ENCODE peak calls at places on chromosome 11, in four cellular contexts. A is HepG2, Q is sigmoid colon, B is uterus. P is an unnamed sample.

GRCh38 chr11:282171-282570 is 4.0 kb downstream of the NLRP6 start:
- DNase-seq in A (no peak), Q (peak; percentile 56), B (peak; percentile 6), P (no peak)

GRCh38 chr11:128476031-128476430 is 111.3 kb downstream of the ETS1 start:
- DNase-seq in A (no peak), Q (no peak), B (no peak), P (no peak)

GRCh38 chr11:72306186-72306585 is 62.2 kb upstream of the PHOX2A start:
- DNase-seq in A (no peak), Q (no peak), B (no peak), P (no peak)

GRCh38 chr11:8087756-8088155 is 6.7 kb downstream of the TUB start:
- DNase-seq in A (no peak), Q (peak; percentile 34), B (no peak), P (no peak)

GRCh38 chr11:107598225-107599139 is 7.5 kb downstream of the ELMOD1 start:
- DNase-seq in A (no peak), Q (no peak), B (no peak), P (no peak)

GRCh38 chr11:24636291-24636629 is 139.4 kb downstream of the LUZP2 start:
- DNase-seq in A (no peak), Q (no peak), B (no peak), P (no peak)

GRCh38 chr11:95697614-95698408 is 91.8 kb downstream of the FAM76B start:
- DNase-seq in A (no peak), Q (no peak), B (no peak), P (no peak)

GRCh38 chr11:109547356-109548027 is 125.5 kb downstream of the C11orf87 start:
- DNase-seq in A (no peak), Q (no peak), B (no peak), P (no peak)

DNA sequence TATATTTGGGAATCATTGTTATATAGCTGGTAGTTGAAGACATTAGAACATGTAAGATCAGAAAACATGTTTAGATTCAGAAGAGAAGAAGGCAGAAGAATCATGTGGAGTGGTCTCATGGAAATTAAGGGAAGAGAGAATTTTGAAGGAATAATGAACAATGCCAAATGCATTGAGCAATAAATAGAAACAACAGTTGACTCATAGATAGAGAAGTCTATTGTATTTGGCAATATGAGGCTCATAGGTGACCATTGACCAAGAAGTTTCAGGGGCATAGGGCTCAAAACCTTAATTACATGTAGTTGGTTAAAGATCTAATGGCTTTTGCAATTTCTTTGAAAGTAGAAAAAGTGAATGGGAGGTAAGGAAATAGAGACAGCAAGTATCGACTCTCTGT is 123.9 kb downstream of the PAX6 start:
- DNase-seq in A (no peak), Q (no peak), B (no peak), P (no peak)
- H3K36me3 ChIP-seq in A (no peaks in the 10 kb centered on the region), Q (no peaks in the 10 kb centered on the region), B (peaks cover 3% of the 10 kb centered on the region), P (no peaks in the 10 kb centered on the region)

GRCh38 chr11:57513446-57513795 is 2.1 kb downstream of the SLC43A1 start:
- DNase-seq in A (no peak), Q (no peak), B (no peak), P (no peak)
- H3K4me3 ChIP-seq in A (peak overlapping the region; percentile 76), Q (no peak overlapping the region), B (no peak overlapping the region), P (no peak overlapping the region)

DNA sequence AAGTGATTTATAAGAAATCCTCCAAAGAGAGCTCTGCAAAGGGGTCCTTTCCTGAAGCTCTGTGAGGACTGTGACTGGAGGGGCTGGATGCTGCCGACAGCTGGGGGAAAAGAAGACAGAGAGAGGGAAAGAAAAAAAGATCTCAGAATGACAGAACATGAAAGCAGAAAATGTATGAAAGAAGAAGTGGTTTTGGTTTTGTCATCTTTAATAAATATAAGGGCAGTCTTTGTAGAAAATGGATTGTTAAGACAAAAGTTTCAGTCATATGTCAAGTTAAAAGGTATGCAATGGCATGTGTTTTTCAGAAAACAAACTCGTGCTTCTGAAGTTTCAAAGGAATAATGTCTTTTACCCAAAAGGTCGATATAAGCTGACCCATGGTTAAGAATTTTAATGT is 105.5 kb downstream of the CCDC83 start:
- DNase-seq in A (no peak), Q (no peak), B (no peak), P (no peak)
- H3K36me3 ChIP-seq in A (peaks cover 12% of the 10 kb centered on the region), Q (no peaks in the 10 kb centered on the region), B (no peaks in the 10 kb centered on the region), P (peaks cover 36% of the 10 kb centered on the region)

DNA sequence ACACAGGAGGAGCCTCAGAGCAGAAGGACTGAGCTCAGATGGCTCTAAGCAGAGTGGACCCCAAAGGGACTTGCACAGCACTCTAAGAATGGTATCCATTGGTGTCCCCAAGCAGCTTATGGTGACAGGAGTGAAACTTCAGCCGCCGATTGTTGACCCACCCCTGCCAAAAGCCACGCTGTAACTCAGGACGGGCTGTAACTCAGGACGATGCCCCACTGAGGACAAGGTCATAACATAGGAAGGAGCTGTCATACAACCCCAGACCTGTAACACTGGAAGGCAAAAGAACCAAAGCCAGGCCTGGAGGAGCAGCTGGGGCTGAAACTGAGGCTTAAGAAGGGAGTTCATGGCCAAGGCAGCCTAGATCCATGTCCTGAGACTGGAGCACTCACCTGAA is 14.2 kb downstream of the CD59 start:
- DNase-seq in A (no peak), Q (no peak), B (no peak), P (no peak)
- H3K4me3 ChIP-seq in A (no peak overlapping the region), Q (no peak overlapping the region), B (no peak overlapping the region), P (no peak overlapping the region)

DNA sequence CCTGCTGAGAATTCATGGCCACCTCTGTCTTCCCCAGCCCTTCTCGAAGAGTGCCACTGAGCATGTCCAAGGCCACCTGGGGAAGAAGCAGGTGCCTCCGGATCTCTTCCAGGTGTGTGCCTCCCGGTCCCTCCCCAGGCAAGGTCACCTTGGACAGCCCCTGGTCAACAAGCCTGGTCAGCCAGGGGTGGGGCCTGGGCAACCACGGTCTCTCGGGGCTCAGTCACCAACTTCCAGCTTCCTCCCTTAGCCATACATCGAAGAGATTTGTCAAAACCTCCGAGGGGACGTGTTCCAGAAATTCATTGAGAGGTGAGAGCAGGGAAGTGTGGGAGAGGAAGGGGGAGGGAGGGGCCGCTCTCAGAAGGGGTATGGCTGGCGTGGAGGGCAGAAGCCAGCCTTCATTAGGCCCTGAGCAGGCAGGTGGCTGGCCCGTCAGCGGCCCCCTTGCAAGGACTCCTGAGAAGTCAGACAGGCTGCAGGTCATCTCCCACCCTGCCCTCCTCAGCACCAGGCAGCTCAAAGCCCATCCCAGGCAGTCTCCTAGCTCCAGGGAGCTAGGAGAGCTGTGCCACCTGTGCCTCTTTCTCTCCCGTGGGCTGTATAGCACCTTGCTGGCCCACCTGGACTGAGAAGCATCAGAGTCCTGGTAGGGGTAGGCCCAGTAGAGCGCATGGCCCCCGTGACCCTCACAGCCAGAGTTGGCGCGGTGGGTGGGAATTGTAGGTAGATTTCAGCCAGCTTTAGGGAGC is 9.3 kb upstream of the ANKRD13D start:
- DNase-seq in A (no peak), Q (peak; percentile 63), B (no peak), P (no peak)
- H3K36me3 ChIP-seq in A (peaks cover 38% of the 10 kb centered on the region), Q (peaks cover 56% of the 10 kb centered on the region), B (no peaks in the 10 kb centered on the region), P (peaks cover 57% of the 10 kb centered on the region)

DNA sequence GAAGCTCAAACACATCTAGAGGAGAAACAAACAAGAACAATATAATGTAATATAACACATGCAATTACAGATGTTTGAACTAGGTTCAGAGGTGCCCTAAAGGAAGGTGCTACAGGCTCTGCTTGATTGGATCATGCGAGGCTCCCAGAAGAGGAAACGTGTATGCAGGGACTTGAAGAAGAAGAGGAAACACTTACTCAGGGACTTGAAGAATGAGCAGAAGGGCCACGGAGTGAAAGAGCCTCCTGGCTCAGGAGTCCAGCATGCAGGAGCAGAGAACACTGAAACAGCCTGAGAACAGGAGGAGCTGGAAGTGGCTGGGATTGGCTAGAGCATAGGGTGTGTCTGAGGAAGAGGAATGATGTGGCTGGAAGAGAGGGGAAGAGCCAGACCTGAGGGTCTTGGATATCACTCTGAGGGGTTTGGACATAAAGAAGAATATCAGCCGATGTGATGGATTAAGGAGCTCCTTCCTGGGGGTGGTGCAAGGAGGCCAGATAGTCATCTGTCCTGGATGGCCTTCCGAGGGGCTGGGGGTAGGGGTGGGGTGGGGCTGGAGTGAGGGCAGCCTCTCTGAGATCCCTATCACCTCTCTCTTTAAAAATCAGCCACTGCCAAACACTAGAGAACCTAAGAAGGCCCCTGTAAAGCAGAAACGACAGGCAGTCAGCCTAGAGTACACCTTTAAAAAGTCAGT is 16.8 kb downstream of the FZD4 start:
- DNase-seq in A (no peak), Q (no peak), B (no peak), P (no peak)
- H3K4me3 ChIP-seq in A (no peak overlapping the region), Q (no peak overlapping the region), B (no peak overlapping the region), P (no peak overlapping the region)

GRCh38 chr11:70436501-70436860 is 38.2 kb downstream of the CTTN start:
- DNase-seq in A (no peak), Q (no peak), B (no peak), P (no peak)

GRCh38 chr11:70435765-70436500 is 37.6 kb downstream of the CTTN start:
- DNase-seq in A (no peak), Q (no peak), B (no peak), P (no peak)

GRCh38 chr11:70434813-70435300 is 36.5 kb downstream of the CTTN start:
- DNase-seq in A (no peak), Q (no peak), B (no peak), P (no peak)

GRCh38 chr11:70435361-70435760 is 37.0 kb downstream of the CTTN start:
- DNase-seq in A (no peak), Q (no peak), B (no peak), P (no peak)

DNA sequence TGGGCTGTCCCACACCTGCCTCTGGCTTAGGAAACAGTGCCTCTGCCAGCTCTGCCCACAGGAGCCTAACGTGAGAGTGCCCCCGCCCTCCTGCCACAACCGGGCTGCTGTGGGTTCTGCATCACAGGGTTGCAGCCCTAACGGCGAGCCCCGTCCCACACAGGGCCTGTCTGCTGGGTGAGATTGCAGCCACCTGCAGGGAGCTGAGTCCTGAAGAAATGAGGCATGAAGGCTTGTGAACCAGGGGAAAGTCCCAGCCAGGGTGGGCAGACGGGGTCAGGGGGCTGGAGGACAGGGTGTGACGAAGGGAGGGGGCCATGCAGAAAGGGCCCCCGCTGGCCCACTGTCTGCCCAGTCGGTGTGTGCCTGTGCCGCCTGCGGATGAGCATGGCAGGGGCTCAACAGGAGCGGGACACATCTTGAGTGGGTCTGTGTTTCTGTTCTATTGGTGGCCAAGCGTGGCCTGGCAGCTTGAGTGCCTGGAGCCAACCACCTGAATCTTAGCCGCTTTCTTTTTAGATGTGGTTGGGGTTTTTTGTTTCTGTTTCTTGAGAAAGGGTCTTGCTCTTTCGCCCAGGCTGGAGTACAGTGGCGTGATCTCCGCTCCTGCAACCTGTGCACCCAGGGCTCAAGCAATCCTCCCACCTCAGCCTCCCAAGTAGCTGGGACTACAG is 38.9 kb downstream of the CTTN start:
- DNase-seq in A (no peak), Q (no peak), B (no peak), P (no peak)
- H3K36me3 ChIP-seq in A (peaks cover 33% of the 10 kb centered on the region), Q (peaks cover 23% of the 10 kb centered on the region), B (no peaks in the 10 kb centered on the region), P (no peaks in the 10 kb centered on the region)

GRCh38 chr11:65625628-65626342 is 10.2 kb downstream of the PCNX3 start:
- DNase-seq in A (no peak), Q (no peak), B (no peak), P (no peak)
- H3K4me3 ChIP-seq in A (no peak overlapping the region), Q (no peak overlapping the region), B (no peak overlapping the region), P (no peak overlapping the region)

GRCh38 chr11:75288846-75289760 is 48.5 kb downstream of the TPBGL start:
- DNase-seq in A (no peak), Q (no peak), B (no peak), P (no peak)
- H3K36me3 ChIP-seq in A (peaks cover 4% of the 10 kb centered on the region), Q (peaks cover 12% of the 10 kb centered on the region), B (no peaks in the 10 kb centered on the region), P (peaks cover 9% of the 10 kb centered on the region)

P was measured in CD8-positive, alpha-beta T cell.